ENCODE peak calls at places on chromosomes 2 and 18, in six cellular contexts. C is activated CD4-positive, alpha-beta T cell treated with anti-CD3 and anti-CD28 coated beads, Interleukin-2, amount 50 U/mL, for 48 hours; T is left cardiac atrium; I is fibroblast of the aortic adventitia; F is HT1080; Z is NCI-H2029. V is an unnamed sample.

GRCh38 chr2:56132138-56132537 is 51.7 kb upstream of the CCDC85A start:
- DNase-seq in C (no peak), T (no peak), I (peak), F (peak), Z (peak), V (no peak)

GRCh38 chr2:177617849-177618248 is 225.3 kb downstream of the AGPS start:
- DNase-seq in C (no peak), T (no peak), I (no peak), F (no peak), Z (no peak), V (no peak)

GRCh38 chr2:152445791-152446201 is 110.8 kb downstream of the FMNL2 start:
- DNase-seq in C (no peak), T (peak), I (peak), F (peak), Z (no peak), V (peak)

GRCh38 chr2:110748489-110748867 is 16.1 kb downstream of the ACOXL start:
- DNase-seq in C (peak), T (no peak), I (no peak), F (no peak), Z (peak), V (peak)

GRCh38 chr18:9135912-9136314 is 668 bp upstream of the ANKRD12 start:
- DNase-seq in C (no peak), T (peak), I (peak), F (no peak), Z (peak), V (no peak)

GRCh38 chr2:98578231-98578630 is 30.1 kb downstream of the COA5 start:
- DNase-seq in C (no peak), T (no peak), I (no peak), F (no peak), Z (no peak), V (no peak)

GRCh38 chr2:64114063-64114911 is 29.9 kb downstream of the PELI1 start:
- DNase-seq in C (no peak), T (no peak), I (peak), F (peak), Z (no peak), V (no peak)

GRCh38 chr2:215436705-215437570 is 1.1 kb upstream of the FN1 start:
- DNase-seq in C (peak), T (peak), I (peak), F (no peak), Z (no peak), V (no peak)

GRCh38 chr2:145158051-145158586 is 638.2 kb upstream of the ZEB2 start:
- DNase-seq in C (no peak), T (peak), I (peak), F (peak), Z (no peak), V (no peak)

GRCh38 chr2:58006256-58006951 is 40.2 kb upstream of the VRK2 start:
- DNase-seq in C (no peak), T (no peak), I (no peak), F (no peak), Z (no peak), V (no peak)

GRCh38 chr2:10428936-10429335 is 19.2 kb downstream of the ODC1 start:
- DNase-seq in C (no peak), T (no peak), I (no peak), F (no peak), Z (no peak), V (no peak)

GRCh38 chr2:161343235-161343634 is 35.0 kb downstream of the PSMD14 start:
- DNase-seq in C (no peak), T (no peak), I (no peak), F (no peak), Z (no peak), V (no peak)

GRCh38 chr18:22558945-22559385 is 141.2 kb upstream of the CTAGE1 start:
- DNase-seq in C (no peak), T (peak), I (peak), F (no peak), Z (no peak), V (no peak)

GRCh38 chr2:134671498-134671897 is 47.3 kb downstream of the TMEM163 start:
- DNase-seq in C (no peak), T (no peak), I (no peak), F (peak), Z (no peak), V (no peak)

V was measured in T-helper 2 cell treated with Interferon-gamma antibody and Interleukin-4, amounts not matched to agents 5 μg/mL and 100 μg/mL, for 36 hours.